ENCODE peak calls at places on chromosome 10, in seven cellular contexts. Y, B, A, P, Q, V and W are unnamed samples.

GRCh38 chr10:1309969-1310789 is 254.0 kb downstream of the WDR37 start:
- DNase-seq in Y (no peak), B (no peak), A (no peak), P (no peak), Q (no peak), V (no peak), W (no peak)

GRCh38 chr10:101014230-101014884 is 14.7 kb downstream of the LZTS2 start:
- DNase-seq in Y (peak), B (peak), A (peak), P (peak), Q (peak), V (peak), W (no peak)

GRCh38 chr10:22713853-22714523 is 390 bp downstream of the PIP4K2A start:
- DNase-seq in Y (no peak), B (peak), A (peak), P (peak), Q (peak), V (peak), W (no peak)

GRCh38 chr10:16945566-16945965 is 128.3 kb upstream of the RSU1 start:
- DNase-seq in Y (no peak), B (no peak), A (no peak), P (no peak), Q (peak), V (no peak), W (no peak)

GRCh38 chr10:52319926-52320325 is 5.8 kb downstream of the DKK1 start:
- DNase-seq in Y (no peak), B (no peak), A (no peak), P (no peak), Q (peak), V (no peak), W (no peak)

GRCh38 chr10:88672041-88672440 is 7.8 kb downstream of the LIPF start:
- DNase-seq in Y (no peak), B (no peak), A (peak), P (no peak), Q (peak), V (no peak), W (no peak)

GRCh38 chr10:103845983-103846382 is 9.4 kb downstream of the SH3PXD2A start:
- DNase-seq in Y (no peak), B (no peak), A (no peak), P (no peak), Q (peak), V (peak), W (no peak)

GRCh38 chr10:96290368-96291133 is 13.7 kb upstream of the DNTT start:
- DNase-seq in Y (no peak), B (no peak), A (no peak), P (no peak), Q (no peak), V (peak), W (no peak)

GRCh38 chr10:51430506-51430905 is 268.9 kb downstream of the CSTF2T start:
- DNase-seq in Y (no peak), B (no peak), A (no peak), P (no peak), Q (no peak), V (no peak), W (no peak)

GRCh38 chr10:34808789-34809745 is 6.0 kb downstream of the PARD3 start:
- DNase-seq in Y (no peak), B (no peak), A (no peak), P (no peak), Q (peak), V (no peak), W (no peak)

GRCh38 chr10:130463104-130463875 is 327.1 kb downstream of the GLRX3 start:
- DNase-seq in Y (no peak), B (no peak), A (no peak), P (peak), Q (no peak), V (no peak), W (no peak)

GRCh38 chr10:96225119-96225518 is 46.2 kb downstream of the BLNK start:
- DNase-seq in Y (no peak), B (no peak), A (peak), P (no peak), Q (no peak), V (no peak), W (no peak)